ENCODE peak calls at places on chromosomes 16 and 17, in eight cellular contexts. Q is cardiac muscle cell, E is A673, V is fibroblast of villous mesenchyme, N is lower leg skin, S is transverse colon, A is adrenal gland, I is AG09309. M is an unnamed sample.

GRCh38 chr17:55549140-55549539 is 37.9 kb upstream of the SMIM36 start:
- DNase-seq in V (peak), E (peak), A (no peak), Q (peak), N (no peak), S (no peak), I (no peak), M (no peak)

GRCh38 chr16:28187595-28188004 is 24.2 kb downstream of the XPO6 start:
- DNase-seq in A (no peak), E (no peak), V (peak), N (no peak), I (no peak), S (no peak), Q (no peak), M (no peak)

GRCh38 chr17:72438783-72439182 is 318.0 kb downstream of the SOX9 start:
- DNase-seq in V (no peak), S (no peak), E (no peak), Q (no peak), N (no peak), I (no peak), A (no peak), M (no peak)

GRCh38 chr17:69474171-69474831 is 59.8 kb downstream of the MAP2K6 start:
- DNase-seq in A (no peak), S (no peak), E (no peak), I (no peak), V (peak), Q (no peak), N (no peak), M (peak)

GRCh38 chr16:12994402-12994801 is 93.0 kb downstream of the SHISA9 start:
- DNase-seq in E (no peak), I (no peak), V (no peak), S (no peak), Q (no peak), N (no peak), A (no peak), M (no peak)

GRCh38 chr17:31842416-31843381 is 16.3 kb downstream of the COPRS start:
- DNase-seq in Q (peak), A (peak), V (peak), N (peak), S (peak), E (peak), I (no peak), M (no peak)

GRCh38 chr16:65312071-65312470 is 190.2 kb upstream of the CDH11 start:
- DNase-seq in A (no peak), N (no peak), S (no peak), Q (peak), V (no peak), I (no peak), E (no peak), M (no peak)

GRCh38 chr16:73890524-73891500 is 405.8 kb upstream of the PSMD7 start:
- DNase-seq in V (no peak), N (no peak), A (no peak), E (peak), S (peak), I (no peak), Q (peak), M (no peak)

DNA sequence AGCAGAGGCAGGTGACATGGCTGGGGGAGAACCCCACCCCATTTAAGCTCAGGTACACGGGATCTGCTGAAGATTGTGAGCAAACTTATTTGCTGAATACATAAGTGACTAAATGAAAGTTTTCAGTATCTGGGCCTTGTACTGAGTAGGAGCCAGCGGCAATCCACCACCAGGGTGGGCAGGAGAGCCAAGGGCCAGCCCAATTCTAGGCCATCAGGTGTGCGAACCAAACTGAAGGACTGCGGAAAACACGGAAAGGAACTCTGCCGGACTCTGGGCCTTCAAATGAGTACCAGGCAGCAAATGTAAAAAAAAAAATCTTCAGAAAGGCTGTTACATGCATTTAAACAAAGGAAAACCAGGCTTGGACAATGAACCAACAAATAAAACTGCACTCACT is 19.7 kb downstream of the ARHGAP17 start:
- DNase-seq in E (no peak), V (no peak), N (no peak), S (no peak), I (no peak), Q (no peak), A (no peak), M (no peak)
- H3K4me3 ChIP-seq in E (no peak), V (no peak), N (no peak), S (no peak), I (no peak), Q (no peak), A (no peak), M (no peak)

GRCh38 chr17:1959871-1960569 is 65.1 kb downstream of the RTN4RL1 start:
- DNase-seq in Q (peak), E (no peak), A (no peak), S (no peak), V (peak), N (no peak), I (no peak), M (no peak)

GRCh38 chr17:1957037-1957436 is 68.1 kb downstream of the RTN4RL1 start:
- DNase-seq in S (no peak), Q (peak), A (no peak), E (no peak), I (no peak), N (no peak), V (peak), M (peak)

GRCh38 chr17:1963250-1963649 is 61.9 kb downstream of the RTN4RL1 start:
- DNase-seq in I (no peak), N (no peak), Q (no peak), V (no peak), S (no peak), A (no peak), E (no peak), M (no peak)

GRCh38 chr17:1958134-1958881 is 66.8 kb downstream of the RTN4RL1 start:
- DNase-seq in V (no peak), A (no peak), S (no peak), E (no peak), I (no peak), N (no peak), Q (peak), M (no peak)

GRCh38 chr17:1961187-1961586 is 63.9 kb downstream of the RTN4RL1 start:
- DNase-seq in N (no peak), V (no peak), Q (peak), A (no peak), S (no peak), E (no peak), I (no peak), M (no peak)
- TF ChIP-seq CTCF in N (no peak), V (no peak), Q (no peak), A (no peak), S (no peak), E (no peak), I (no peak), M (no peak)

DNA sequence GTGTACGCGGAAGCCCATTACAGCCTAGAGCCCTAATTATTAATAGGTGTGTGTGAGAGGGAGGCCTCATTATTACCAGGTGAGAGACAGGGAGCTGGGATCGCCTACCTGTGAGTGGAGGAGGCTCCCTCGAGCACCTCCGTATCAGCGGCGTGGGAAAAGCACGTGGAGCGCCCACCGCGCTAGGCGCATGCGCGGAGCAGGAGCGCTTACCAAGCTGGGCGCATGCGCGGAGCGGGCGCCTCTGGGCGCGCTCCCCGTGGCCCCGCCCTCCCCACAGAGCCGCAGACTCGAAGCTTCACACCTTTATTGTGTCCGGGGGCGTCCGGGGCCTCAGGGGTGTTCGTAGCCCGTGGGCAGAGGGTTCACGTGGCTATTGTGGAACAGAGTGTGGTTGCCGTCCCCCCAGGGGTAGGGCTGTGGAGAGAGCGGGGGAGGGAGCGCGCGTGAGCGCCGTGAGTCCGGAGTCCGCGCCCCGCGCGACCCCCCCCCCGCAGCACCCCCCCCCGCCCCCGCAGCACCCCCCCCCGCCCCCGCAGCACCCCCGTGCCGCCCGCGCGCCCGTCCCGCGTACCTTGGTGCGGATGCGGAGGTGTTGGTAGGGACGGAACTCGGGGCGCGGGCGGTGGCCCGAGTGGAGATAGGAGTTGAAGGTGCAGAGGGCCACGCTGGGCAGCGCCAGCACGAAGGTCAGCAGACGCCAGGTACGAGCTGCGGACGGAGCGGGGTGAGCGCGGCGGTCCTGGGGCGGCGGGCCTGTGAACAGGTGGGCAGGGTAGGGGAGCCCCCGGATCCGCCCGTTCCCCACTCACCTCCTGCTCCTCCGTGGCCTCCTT is 501 bp downstream of the COX6A2 start:
- DNase-seq in S (peak), I (no peak), V (peak), Q (peak), A (peak), E (peak), N (peak), M (no peak)
- H3K4me3 ChIP-seq in S (no peak), I (peak), V (peak), Q (no peak), A (no peak), E (no peak), N (no peak), M (no peak)

GRCh38 chr17:981292-981658 is 1.7 kb upstream of the NXN start:
- DNase-seq in V (no peak), S (no peak), A (no peak), Q (no peak), N (no peak), I (no peak), E (no peak), M (no peak)

GRCh38 chr17:978110-979093 is 1.2 kb downstream of the NXN start:
- DNase-seq in Q (peak), N (no peak), I (no peak), V (peak), S (no peak), E (no peak), A (no peak), M (no peak)

GRCh38 chr17:980406-981291 is 1.1 kb upstream of the NXN start:
- DNase-seq in S (peak), Q (peak), A (peak), N (peak), E (peak), V (peak), I (no peak), M (no peak)

GRCh38 chr17:979211-979538 is 401 bp downstream of the NXN start:
- DNase-seq in S (no peak), I (no peak), V (no peak), Q (no peak), N (no peak), A (peak), E (no peak), M (no peak)

DNA sequence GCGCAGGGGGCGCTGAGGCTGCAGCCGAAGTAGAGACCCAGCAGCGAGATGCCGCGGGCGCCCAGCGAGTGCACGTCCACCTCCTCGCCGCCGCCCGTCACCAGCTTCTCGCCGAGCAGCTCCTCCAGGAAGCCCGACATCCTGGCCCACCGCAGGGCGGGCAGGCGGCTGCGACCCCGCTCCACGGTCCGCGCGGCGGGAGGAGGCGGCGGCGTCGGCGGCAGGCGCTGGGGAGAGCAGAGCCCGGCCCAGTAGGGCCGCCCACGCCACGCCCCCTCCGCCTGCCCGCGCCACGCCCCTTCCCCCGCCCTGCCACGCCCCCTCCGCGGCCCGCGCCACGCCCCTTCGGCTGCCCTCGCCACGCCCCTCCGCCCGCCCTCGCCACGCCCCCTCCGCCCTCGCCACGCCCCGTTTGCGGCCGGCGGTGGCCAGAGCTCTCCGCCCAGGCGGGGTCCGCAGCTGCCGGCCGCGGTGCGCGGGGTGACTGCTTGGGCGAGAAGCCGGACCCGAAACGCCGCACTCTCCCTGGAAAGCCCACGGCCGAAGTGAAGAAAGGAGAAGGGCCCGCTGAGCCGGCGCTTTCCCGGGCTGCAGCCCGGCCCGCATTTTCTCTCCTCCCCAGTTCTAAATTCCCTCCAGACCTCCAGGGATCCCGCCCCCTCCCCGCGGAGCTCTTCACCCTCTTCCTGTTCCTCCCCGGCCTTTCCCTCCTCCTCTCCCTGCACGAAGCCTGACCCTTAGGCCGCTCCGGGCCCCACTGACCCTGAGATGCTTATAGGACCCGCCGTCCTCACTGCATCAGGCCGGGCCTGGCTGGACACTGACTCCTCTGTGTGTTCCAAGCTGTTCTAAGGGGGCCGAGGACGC is at the start of gene NXN:
- DNase-seq in S (peak), A (peak), I (no peak), Q (peak), V (peak), N (peak), E (peak), M (no peak)
- TF ChIP-seq CTCF in S (no peak), A (peak), I (peak), Q (peak), V (peak), N (no peak), E (peak), M (peak)

GRCh38 chr17:49677134-49677932 is 564 bp downstream of the SPOP start:
- DNase-seq in Q (peak), V (peak), I (peak), S (peak), N (peak), A (peak), E (peak), M (peak)
- H3K4me3 ChIP-seq in Q (peak), V (peak), I (peak), S (peak), N (peak), A (peak), E (peak), M (peak)

GRCh38 chr16:11875721-11876120 is 24.4 kb upstream of the RSL1D1 start:
- DNase-seq in Q (no peak), I (no peak), V (no peak), E (no peak), A (no peak), N (no peak), S (no peak), M (no peak)

GRCh38 chr16:11876306-11876705 is 25.0 kb upstream of the RSL1D1 start:
- DNase-seq in V (no peak), A (no peak), S (no peak), E (no peak), N (no peak), I (no peak), Q (no peak), M (no peak)

GRCh38 chr16:11869657-11870228 is 18.4 kb upstream of the RSL1D1 start:
- DNase-seq in N (no peak), A (no peak), S (no peak), I (no peak), E (no peak), V (no peak), Q (no peak), M (no peak)

GRCh38 chr16:11868412-11868980 is 17.2 kb upstream of the RSL1D1 start:
- DNase-seq in S (no peak), Q (no peak), V (no peak), N (no peak), E (no peak), I (no peak), A (no peak), M (no peak)

GRCh38 chr16:11871193-11871592 is 19.9 kb upstream of the RSL1D1 start:
- DNase-seq in S (no peak), E (peak), V (peak), I (no peak), N (no peak), Q (peak), A (no peak), M (no peak)
- TF ChIP-seq CTCF in S (no peak), E (peak), V (peak), I (peak), N (no peak), Q (peak), A (peak), M (peak)

GRCh38 chr16:386641-387156 is 4.9 kb upstream of the PGAP6 start:
- DNase-seq in V (peak), E (no peak), Q (peak), A (no peak), I (no peak), S (no peak), N (no peak), M (no peak)
- H3K4me3 ChIP-seq in V (no peak), E (no peak), Q (no peak), A (no peak), I (no peak), S (no peak), N (no peak), M (no peak)

M was measured in retinal pigment epithelial cell.